ENCODE peak calls at places on chromosomes 5 and 9, in ten cellular contexts. O is AG04450, B is GM13976, U is globus pallidus, N is progenitor cell of endocrine pancreas, J is K562, P is ACHN, W is GM19239, E is SK-MEL-5, K is A172. A is an unnamed sample.

GRCh38 chr5:43041131-43041668 is 1.1 kb upstream of the ANXA2R start:
- DNase-seq in E (peak), B (no peak), O (no peak), K (no peak), U (peak), J (no peak), P (peak), N (no peak), W (no peak), A (no peak)

GRCh38 chr9:109907400-109907799 is 127.4 kb downstream of the PALM2AKAP2 start:
- DNase-seq in K (no peak), B (peak), P (no peak), O (no peak), J (no peak), E (no peak), U (peak), W (no peak), N (no peak), A (no peak)

GRCh38 chr5:173420108-173420507 is 91.9 kb upstream of the STC2 start:
- DNase-seq in K (no peak), U (peak), O (no peak), P (no peak), J (no peak), B (no peak), W (no peak), E (no peak), N (no peak), A (no peak)

GRCh38 chr5:171990713-171991015 is 15.8 kb downstream of the FBXW11 start:
- DNase-seq in O (no peak), E (no peak), J (no peak), U (no peak), K (no peak), N (no peak), W (no peak), P (no peak), B (no peak), A (no peak)

GRCh38 chr5:62896121-62896893 is 317.7 kb downstream of the LRRC70 start:
- DNase-seq in K (no peak), E (no peak), O (no peak), J (no peak), P (no peak), W (no peak), U (no peak), N (no peak), B (no peak), A (no peak)

GRCh38 chr9:110029422-110029814 is 178.5 kb downstream of the C9orf152 start:
- DNase-seq in N (no peak), J (no peak), O (no peak), B (no peak), P (peak), U (no peak), W (no peak), K (peak), E (no peak), A (no peak)

GRCh38 chr5:53871050-53871449 is 310.6 kb downstream of the NDUFS4 start:
- DNase-seq in B (no peak), N (no peak), K (no peak), U (no peak), O (no peak), E (peak), J (no peak), W (no peak), P (no peak), A (no peak)

GRCh38 chr9:104747565-104748358 is at the start of gene NIPSNAP3A:
- DNase-seq in P (peak), O (peak), K (peak), E (peak), J (peak), U (peak), N (peak), B (peak), W (peak), A (peak)

GRCh38 chr5:145718956-145719355 is 116.2 kb downstream of the PRELID2 start:
- DNase-seq in K (peak), U (peak), B (no peak), E (peak), O (peak), P (peak), W (no peak), N (no peak), J (no peak), A (peak)

GRCh38 chr5:175116466-175117048 is 327.4 kb downstream of the DRD1 start:
- DNase-seq in N (no peak), P (no peak), K (no peak), E (no peak), B (no peak), W (no peak), J (no peak), U (no peak), O (no peak), A (no peak)

GRCh38 chr9:97904725-97905124 is 17.6 kb downstream of the TRMO start:
- DNase-seq in N (no peak), E (no peak), O (no peak), J (no peak), B (no peak), P (no peak), K (no peak), U (no peak), W (no peak), A (no peak)

GRCh38 chr5:73796164-73797141 is 170.5 kb downstream of the ARHGEF28 start:
- DNase-seq in U (peak), N (no peak), B (peak), J (no peak), K (peak), O (peak), P (peak), W (no peak), E (peak), A (peak)